ENCODE peak calls at places on chromosomes 11 and 22, in four cellular contexts. T is sigmoid colon, E is heart left ventricle, N is tibial nerve. G is an unnamed sample.

GRCh38 chr11:5690216-5690615 is 626 bp downstream of the TRIM22 start:
- DNase-seq in T (no peak), E (no peak), N (no peak), G (no peak)

GRCh38 chr22:46150615-46151423 is 493 bp downstream of the PPARA start:
- DNase-seq in N (no peak), E (peak; percentile 62), T (peak; percentile 76), G (peak; percentile 90)

GRCh38 chr11:75525433-75526191 is at the start of gene GDPD5:
- DNase-seq in E (peak; percentile 88), N (peak; percentile 60), T (peak; percentile 93), G (peak; percentile 95)

GRCh38 chr11:44936527-44936926 is 14.2 kb downstream of the TP53I11 start:
- DNase-seq in N (peak; percentile 84), T (peak; percentile 89), E (peak; percentile 83), G (peak; percentile 89)

GRCh38 chr11:42065199-42065598 is 605.7 kb upstream of the LRRC4C start:
- DNase-seq in T (no peak), E (no peak), N (no peak), G (no peak)

GRCh38 chr22:37274380-37274862 is 7.9 kb upstream of the CYTH4 start:
- DNase-seq in N (no peak), T (peak; percentile 79), E (peak; percentile 78), G (peak; percentile 83)

GRCh38 chr22:24592144-24592845 is 578 bp downstream of the LRRC75B start:
- DNase-seq in T (no peak), E (no peak), N (no peak), G (no peak)

GRCh38 chr22:21634844-21635243 is 2.3 kb downstream of the CCDC116 start:
- DNase-seq in T (no peak), N (no peak), E (no peak), G (no peak)

GRCh38 chr22:50544078-50544745 is 1.5 kb upstream of the KLHDC7B start:
- DNase-seq in N (peak; percentile 42), T (peak; percentile 81), E (peak; percentile 84), G (peak; percentile 97)

DNA sequence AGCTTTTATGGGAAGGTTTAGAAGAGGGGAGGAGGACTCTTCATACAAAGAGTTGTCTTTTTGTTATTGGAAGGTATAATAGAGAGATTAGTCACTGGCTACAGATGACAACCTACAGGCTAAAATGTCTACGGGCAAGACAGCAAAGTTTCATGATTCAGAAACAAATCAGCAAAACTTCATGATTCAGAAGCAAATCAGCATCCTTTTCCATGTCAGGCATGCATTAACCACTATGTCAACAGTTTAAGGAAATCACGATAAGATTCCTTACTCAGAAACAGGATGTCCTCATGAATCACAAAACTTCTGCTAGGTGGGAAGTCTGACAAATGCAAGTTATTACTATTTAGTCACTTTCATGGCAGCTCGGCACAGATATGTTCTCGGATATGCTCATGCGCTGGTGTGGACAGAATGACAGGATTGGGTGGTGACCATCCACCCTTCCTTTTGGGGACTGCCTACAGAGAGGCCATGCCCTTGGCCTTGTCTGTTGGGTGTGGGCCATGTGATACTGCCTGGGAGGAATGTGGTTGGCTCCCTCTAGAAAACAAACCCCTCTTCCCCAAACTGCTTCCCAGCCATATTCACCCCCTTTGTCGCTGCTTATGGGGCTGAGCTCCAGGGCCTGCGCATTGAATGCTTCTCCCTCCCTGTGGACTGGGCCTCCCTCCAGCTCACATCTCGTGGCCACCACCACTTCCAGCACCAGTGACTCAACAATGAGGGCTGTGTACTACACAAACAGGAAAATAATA is 10.2 kb downstream of the C11orf91 start:
- DNase-seq in E (peak; percentile 74), N (peak; percentile 52), T (peak; percentile 89), G (no peak)
- TF ChIP-seq POLR2A in E (no peak), N (no peak), T (no peak), G (no peak)

DNA sequence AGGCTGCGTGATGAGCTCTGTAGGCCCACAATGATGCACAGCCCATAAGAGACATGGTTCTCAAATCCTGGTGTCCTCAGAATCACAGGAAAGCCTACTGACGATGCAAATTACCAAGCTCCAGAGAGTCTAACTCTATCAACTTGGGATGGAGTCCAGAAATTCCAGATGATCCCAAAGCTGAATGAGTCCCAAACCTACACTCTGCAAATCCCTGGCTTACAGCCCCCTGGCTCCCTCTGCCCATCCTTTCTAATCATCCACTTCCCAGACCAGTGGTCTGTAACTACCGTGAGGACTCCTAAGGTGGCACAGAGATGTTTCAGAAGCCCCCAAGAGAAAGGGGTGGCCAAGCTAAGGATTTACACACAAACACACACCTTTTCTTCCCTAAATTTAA is 13.5 kb downstream of the ARFGAP2 start:
- DNase-seq in T (no peak), E (no peak), N (no peak), G (no peak)
- H3K36me3 ChIP-seq in T (peaks cover 46% of the 10 kb centered on the region), E (peaks cover 52% of the 10 kb centered on the region), N (peaks cover 16% of the 10 kb centered on the region), G (peaks cover 68% of the 10 kb centered on the region)

DNA sequence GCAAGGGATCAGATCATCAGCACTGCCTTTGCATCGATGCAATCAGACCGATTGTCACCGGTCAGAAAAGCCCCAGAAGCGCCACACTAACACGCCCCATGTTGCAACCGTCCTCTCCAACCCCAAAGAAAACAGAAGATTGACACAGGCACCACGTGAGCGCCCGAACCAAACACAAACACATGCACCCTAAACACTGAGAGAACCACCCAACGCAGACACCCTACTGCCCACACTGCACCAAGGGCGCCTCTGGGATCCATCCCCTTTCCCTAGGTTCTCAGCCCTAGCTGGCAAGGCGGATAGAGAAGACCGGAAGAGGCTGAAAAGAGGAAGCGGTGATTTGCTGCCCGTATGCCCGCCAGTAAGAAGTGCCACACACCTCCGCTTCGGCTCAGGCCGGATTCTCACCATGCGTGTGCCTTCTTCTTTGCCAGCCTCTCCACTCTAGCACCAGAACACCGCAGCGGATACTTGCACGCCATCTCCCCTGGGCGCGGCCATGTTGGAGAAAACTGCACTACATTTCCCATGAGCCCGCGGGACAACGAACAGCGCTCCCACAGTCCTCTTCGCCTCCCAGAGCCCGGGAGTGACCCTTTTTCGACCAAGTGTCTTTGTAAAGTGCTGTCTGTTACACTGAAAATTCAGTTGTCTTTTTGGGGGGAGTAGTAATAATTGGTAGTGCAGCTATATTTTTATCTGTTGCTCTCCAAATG is at the start of gene ALKBH8:
- DNase-seq in T (peak; percentile 84), N (peak; percentile 57), E (peak; percentile 86), G (peak; percentile 92)
- TF ChIP-seq POLR2A in T (no peak), N (no peak), E (no peak), G (no peak)

DNA sequence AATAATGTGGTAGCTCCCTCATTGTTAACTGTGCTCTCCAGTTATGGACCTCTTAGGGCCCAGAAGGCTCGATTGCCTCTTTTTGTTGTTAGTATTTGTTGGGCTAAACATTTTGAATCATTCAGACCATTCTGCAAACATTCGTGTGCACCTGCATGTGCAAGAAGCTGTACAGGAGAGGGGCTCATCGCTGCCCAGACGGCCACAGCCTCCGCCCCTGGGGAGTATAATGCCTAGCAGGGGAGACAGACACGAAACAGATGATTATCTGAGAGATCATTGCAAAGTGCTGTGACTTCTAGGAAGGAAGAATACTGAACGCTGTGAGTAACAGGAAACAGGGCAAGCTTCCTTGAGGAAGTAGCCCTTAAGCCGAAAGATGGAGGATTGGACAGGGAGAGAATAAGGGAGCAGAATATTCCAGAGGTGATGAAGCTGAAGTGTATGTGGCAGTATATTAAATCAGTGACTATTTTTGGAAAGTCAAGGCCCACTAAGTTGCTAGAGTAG is 123.3 kb upstream of the RASSF10 start:
- DNase-seq in N (no peak), T (no peak), E (no peak), G (no peak)
- H3K36me3 ChIP-seq in N (no peaks in the 10 kb centered on the region), T (no peaks in the 10 kb centered on the region), E (peaks cover 38% of the 10 kb centered on the region), G (no peaks in the 10 kb centered on the region)